ENCODE peak calls at places on chromosomes 4 and X, in seven cellular contexts. T, P, K, O, Y, J and Q are unnamed samples.
A peak's percentile ranks its signal among the peaks of the same experiment; 100 is the strongest.

GRCh38 chr4:70895405-70895804 is 6.8 kb upstream of the MOB1B start:
- DNase-seq in J (no peak), T (no peak), P (no peak), Y (no peak), K (no peak), O (no peak), Q (no peak)

GRCh38 chr4:111556141-111556781 is 589.0 kb upstream of the FAM241A start:
- DNase-seq in J (no peak), Y (no peak), O (no peak), T (no peak), K (no peak), P (no peak), Q (no peak)

GRCh38 chrX:69372435-69372834 is 131.7 kb upstream of the NALF2 start:
- DNase-seq in O (no peak), P (no peak), Y (no peak), T (no peak), J (no peak), K (no peak), Q (no peak)

GRCh38 chr4:186643501-186644315 is 79.9 kb downstream of the FAT1 start:
- DNase-seq in Y (no peak), K (no peak), T (no peak), J (no peak), O (no peak), P (peak; percentile 82), Q (no peak)

GRCh38 chr4:158581161-158581560 is 59.5 kb downstream of the RXFP1 start:
- DNase-seq in Y (no peak), T (no peak), J (no peak), O (no peak), K (no peak), P (no peak), Q (no peak)

GRCh38 chrX:153561337-153561736 is 37.6 kb downstream of the CCNQ start:
- DNase-seq in K (no peak), T (no peak), O (no peak), P (no peak), J (no peak), Y (no peak), Q (no peak)

GRCh38 chr4:91064157-91064853 is 937.1 kb downstream of the CCSER1 start:
- DNase-seq in T (no peak), Y (peak; percentile 26), P (no peak), K (peak; percentile 76), J (no peak), O (no peak), Q (no peak)

GRCh38 chr4:13399257-13399656 is 84.9 kb downstream of the RAB28 start:
- DNase-seq in K (no peak), Y (no peak), T (no peak), O (no peak), J (no peak), P (no peak), Q (no peak)

GRCh38 chr4:36273276-36273675 is 8.1 kb upstream of the DTHD1 start:
- DNase-seq in Y (no peak), P (peak; percentile 60), K (no peak), O (no peak), J (no peak), T (no peak), Q (no peak)

GRCh38 chrX:136046295-136046894 is 61.2 kb downstream of the SLC9A6 start:
- DNase-seq in J (no peak), K (no peak), Y (no peak), P (no peak), O (no peak), T (no peak), Q (no peak)

GRCh38 chr4:39597695-39598381 is 40.8 kb downstream of the SMIM14 start:
- DNase-seq in P (no peak), Y (no peak), K (no peak), J (no peak), T (no peak), O (no peak), Q (no peak)

GRCh38 chr4:21819086-21819485 is 129.5 kb downstream of the KCNIP4 start:
- DNase-seq in Y (no peak), O (no peak), P (no peak), K (no peak), T (no peak), J (no peak), Q (no peak)

GRCh38 chrX:101370888-101371504 is 15.0 kb downstream of the BTK start:
- DNase-seq in T (no peak), J (no peak), P (no peak), K (no peak), O (no peak), Y (no peak), Q (no peak)

GRCh38 chrX:151987108-151987507 is 12.6 kb upstream of the GABRE start:
- DNase-seq in Y (no peak), O (no peak), T (no peak), P (no peak), J (no peak), K (no peak), Q (no peak)

GRCh38 chr4:20487446-20487845 is 212.8 kb upstream of the PACRGL start:
- DNase-seq in K (no peak), T (no peak), Y (no peak), O (no peak), J (no peak), P (no peak), Q (no peak)

GRCh38 chr4:25330905-25331816 is 18.6 kb downstream of the ZCCHC4 start:
- DNase-seq in Y (no peak), T (no peak), P (no peak), O (no peak), J (no peak), K (no peak), Q (no peak)

GRCh38 chrX:131588995-131589394 is 45.1 kb downstream of the OR13H1 start:
- DNase-seq in T (no peak), Y (no peak), K (no peak), P (no peak), J (no peak), O (no peak), Q (no peak)

DNA sequence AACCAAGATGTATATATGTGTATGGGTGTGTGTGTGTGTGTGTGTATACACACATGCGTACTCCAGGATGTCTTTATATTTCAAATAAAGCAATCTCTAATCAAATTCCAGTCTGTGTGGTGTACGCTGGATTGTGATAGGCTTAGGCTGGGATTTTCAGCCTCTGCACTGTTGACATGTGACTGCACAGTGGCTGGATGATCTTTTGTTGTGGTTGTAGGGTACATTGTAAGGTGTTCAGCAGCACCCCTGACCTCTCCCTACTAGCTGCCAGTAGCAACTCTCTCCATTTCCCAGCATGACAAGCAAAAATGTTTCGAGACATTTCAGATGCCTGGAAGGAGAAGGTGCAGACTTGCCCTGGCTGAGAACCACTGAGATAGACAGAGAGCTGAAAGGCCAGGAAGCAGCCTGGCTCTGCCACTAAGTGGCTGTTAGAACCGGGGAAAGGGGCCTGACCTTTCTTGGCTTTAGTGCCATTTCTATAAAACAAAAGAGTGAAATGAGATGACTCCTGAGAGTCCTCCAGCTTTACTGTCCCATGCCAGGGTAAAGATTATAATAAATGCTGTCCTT is 10.4 kb downstream of the PGM2 start:
- DNase-seq in J (no peak), Y (no peak), K (no peak), O (no peak), T (no peak), P (no peak), Q (no peak)
- H3K27ac ChIP-seq in J (peak overlapping the region; percentile 35), Y (no peak overlapping the region), K (no peak overlapping the region), O (no peak overlapping the region), T (no peak overlapping the region), P (no peak overlapping the region), Q (no peak overlapping the region)

DNA sequence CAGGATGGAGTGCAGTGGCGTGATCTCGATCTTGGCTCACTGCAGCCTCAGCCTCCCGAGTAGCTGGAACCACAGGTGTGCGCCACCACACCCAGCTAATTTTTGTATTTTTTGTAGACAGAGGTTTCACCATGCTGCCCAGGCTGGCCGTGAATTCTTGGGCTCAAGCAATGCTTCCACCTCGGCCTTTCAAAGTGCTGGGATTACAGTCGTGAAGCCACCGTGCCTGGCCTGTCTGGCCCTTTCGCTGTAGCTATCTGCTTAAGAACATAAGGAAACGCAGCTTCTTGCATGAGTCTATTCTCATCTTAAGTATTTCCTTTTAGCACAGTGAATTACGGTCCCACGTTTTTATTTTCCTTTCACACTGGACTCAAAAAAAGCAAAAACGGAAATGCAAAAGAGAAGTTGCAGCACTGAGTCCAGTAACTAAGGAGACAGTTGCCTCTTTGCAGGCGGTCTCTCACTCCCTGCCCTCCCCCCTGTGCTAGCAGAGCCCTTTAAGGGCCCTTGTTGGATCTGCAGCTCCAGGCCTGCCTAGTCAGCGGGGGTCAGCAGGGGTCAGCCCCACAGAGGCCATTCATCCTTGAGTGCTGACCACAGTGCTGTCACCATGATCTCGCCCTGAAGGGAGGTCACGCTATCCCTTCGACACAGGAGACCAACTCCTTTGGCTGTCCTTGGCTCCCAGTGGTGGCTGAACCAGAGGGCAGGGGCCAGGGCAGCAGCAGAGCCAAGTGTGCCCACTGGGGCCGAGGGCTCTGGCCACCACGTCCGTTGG is 21.8 kb upstream of the TBC1D14 start:
- DNase-seq in K (no peak), O (no peak), Y (peak; percentile 95), T (no peak), P (no peak), J (peak; percentile 57), Q (no peak)
- H3K27ac ChIP-seq in K (no peak overlapping the region), O (no peak overlapping the region), Y (peak overlapping the region; percentile 32), T (no peak overlapping the region), P (no peak overlapping the region), J (peak overlapping the region; percentile 92), Q (no peak overlapping the region)

GRCh38 chr4:32145987-32146386 is 1425.8 kb downstream of the PCDH7 start:
- DNase-seq in P (no peak), O (no peak), J (no peak), K (no peak), Y (no peak), T (no peak), Q (no peak)

GRCh38 chr4:32147446-32148064 is 1427.4 kb downstream of the PCDH7 start:
- DNase-seq in P (no peak), O (no peak), Y (no peak), K (no peak), J (no peak), T (no peak), Q (no peak)

DNA sequence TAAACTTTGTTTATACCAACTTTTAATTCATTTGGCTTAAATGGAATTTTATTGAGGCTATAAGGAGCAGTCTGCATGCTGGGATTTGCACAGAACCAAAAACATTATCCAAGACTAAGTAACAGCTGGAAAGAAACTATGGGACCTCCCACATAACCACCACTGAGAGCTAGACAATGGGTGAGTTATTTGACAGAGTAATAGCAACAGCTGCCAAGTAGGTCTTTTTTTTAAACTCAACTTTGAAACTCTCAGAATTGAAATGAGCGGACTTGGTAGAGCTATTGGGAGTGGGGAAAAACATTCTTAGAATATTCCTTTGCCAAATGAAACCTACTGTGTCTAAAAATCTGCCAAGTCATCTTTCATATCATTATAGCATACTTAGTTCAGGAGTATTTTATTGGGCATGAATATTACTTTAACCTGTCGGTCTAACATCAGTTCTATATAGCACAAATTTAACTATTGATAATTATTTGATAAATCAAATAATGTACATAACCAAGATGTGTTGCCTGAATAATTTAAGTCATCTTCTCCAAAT is 1428.0 kb downstream of the PCDH7 start:
- DNase-seq in T (no peak), J (no peak), P (no peak), Y (no peak), K (no peak), O (no peak), Q (no peak)
- H3K27ac ChIP-seq in T (no peak overlapping the region), J (no peak overlapping the region), P (no peak overlapping the region), Y (no peak overlapping the region), K (no peak overlapping the region), O (no peak overlapping the region), Q (no peak overlapping the region)

DNA sequence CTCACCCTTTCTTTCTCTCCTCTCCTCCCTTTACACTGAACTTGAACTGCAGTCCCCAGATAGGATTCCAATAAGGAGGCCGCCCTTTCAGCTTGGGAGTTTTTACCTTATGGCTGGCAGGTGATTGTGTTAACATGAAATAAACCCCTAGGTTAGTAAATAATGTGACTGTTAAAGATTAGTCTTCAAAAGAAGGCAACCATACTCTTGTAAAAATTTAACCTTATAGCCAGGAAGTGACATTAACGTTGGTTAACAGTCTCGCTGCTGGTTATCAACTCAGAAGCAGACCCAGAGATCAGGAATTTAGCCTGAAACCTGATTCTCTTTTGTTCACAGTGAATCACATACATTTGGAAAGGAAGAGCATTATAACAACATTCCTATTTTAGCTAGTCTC is 15.2 kb downstream of the FHDC1 start:
- DNase-seq in P (no peak), K (no peak), T (no peak), Y (no peak), O (no peak), J (no peak), Q (no peak)
- H3K27ac ChIP-seq in P (no peak overlapping the region), K (no peak overlapping the region), T (no peak overlapping the region), Y (no peak overlapping the region), O (no peak overlapping the region), J (no peak overlapping the region), Q (no peak overlapping the region)